ENCODE peak calls at places on chromosomes 6 and 20, in five cellular contexts. Z, L, Y, H and V are unnamed samples.

GRCh38 chr6:160051390-160051789 is 70.2 kb upstream of the SLC22A1 start:
- DNase-seq in Z (no peak), L (no peak), Y (no peak), H (no peak), V (no peak)

GRCh38 chr6:70375166-70375565 is 38.1 kb upstream of the FAM135A start:
- DNase-seq in Z (no peak), L (no peak), Y (no peak), H (no peak), V (no peak)

GRCh38 chr6:55299285-55299684 is 28.0 kb upstream of the GFRAL start:
- DNase-seq in Z (no peak), L (no peak), Y (no peak), H (no peak), V (no peak)

GRCh38 chr6:39887692-39888450 is 46.4 kb downstream of the MOCS1 start:
- DNase-seq in Z (no peak), L (peak), Y (no peak), H (peak), V (no peak)

GRCh38 chr20:40778894-40779496 is 90.0 kb upstream of the MAFB start:
- DNase-seq in Z (no peak), L (no peak), Y (no peak), H (no peak), V (no peak)

GRCh38 chr6:82917346-82918064 is 148.1 kb downstream of the UBE3D start:
- DNase-seq in Z (no peak), L (no peak), Y (no peak), H (no peak), V (no peak)

GRCh38 chr6:149032599-149033405 is 284.7 kb upstream of the TAB2 start:
- DNase-seq in Z (no peak), L (peak), Y (peak), H (no peak), V (no peak)

GRCh38 chr6:75409928-75410327 is 83.7 kb downstream of the FILIP1 start:
- DNase-seq in Z (no peak), L (no peak), Y (no peak), H (no peak), V (no peak)

GRCh38 chr20:38501858-38502431 is 29.3 kb downstream of the RALGAPB start:
- DNase-seq in Z (no peak), L (no peak), Y (no peak), H (no peak), V (no peak)

GRCh38 chr20:9349256-9349655 is 165.1 kb upstream of the LAMP5 start:
- DNase-seq in Z (no peak), L (no peak), Y (no peak), H (no peak), V (no peak)

GRCh38 chr20:23283096-23283850 is 67.3 kb upstream of the NXT1 start:
- DNase-seq in Z (no peak), L (no peak), Y (no peak), H (no peak), V (no peak)

GRCh38 chr6:154719854-154720253 is 13.4 kb upstream of the SCAF8 start:
- DNase-seq in Z (no peak), L (no peak), Y (no peak), H (no peak), V (no peak)

GRCh38 chr6:37653933-37654565 is 43.6 kb downstream of the MDGA1 start:
- DNase-seq in Z (no peak), L (peak), Y (peak), H (no peak), V (peak)

GRCh38 chr6:53070808-53071207 is 5.6 kb downstream of the FBXO9 start:
- DNase-seq in Z (no peak), L (no peak), Y (no peak), H (no peak), V (no peak)

GRCh38 chr6:89133981-89134380 is 11.9 kb upstream of the PM20D2 start:
- DNase-seq in Z (no peak), L (no peak), Y (no peak), H (no peak), V (no peak)